ENCODE peak calls at places on chromosomes 16 and 17, in four cellular contexts. R is DND-41, E is foreskin fibroblast, Y is astrocyte of the cerebellum. S is an unnamed sample.

GRCh38 chr16:83554096-83554495 is 253.7 kb upstream of the HSBP1 start:
- DNase-seq in E (no peak), R (no peak), Y (no peak), S (no peak)

GRCh38 chr16:89744813-89745212 is 23.5 kb downstream of the ZNF276 start:
- DNase-seq in E (no peak), R (no peak), Y (no peak), S (no peak)

GRCh38 chr17:15469260-15469659 is 1.8 kb upstream of the CDRT4 start:
- DNase-seq in Y (peak; percentile 93), E (peak; percentile 41), R (no peak), S (no peak)

GRCh38 chr17:66171172-66171571 is 20.8 kb downstream of the CEP112 start:
- DNase-seq in Y (no peak), R (no peak), E (no peak), S (no peak)

GRCh38 chr16:9090101-9090959 is 1.1 kb upstream of the HAPSTR1 start:
- DNase-seq in E (peak; percentile 54), R (no peak), Y (no peak), S (peak; percentile 54)

GRCh38 chr17:79888811-79889634 is 49.8 kb upstream of the CBX4 start:
- DNase-seq in E (no peak), R (no peak), Y (no peak), S (no peak)

GRCh38 chr17:75731716-75732498 is 10.6 kb downstream of the ITGB4 start:
- DNase-seq in Y (no peak), R (no peak), E (no peak), S (no peak)

GRCh38 chr16:74437-75318 is 2.2 kb upstream of the RHBDF1 start:
- DNase-seq in E (peak; percentile 46), R (no peak), Y (no peak), S (no peak)

GRCh38 chr17:73478768-73479424 is 165.3 kb downstream of the SDK2 start:
- DNase-seq in R (no peak), Y (no peak), E (no peak), S (no peak)

GRCh38 chr17:77865109-77865611 is 93.3 kb upstream of the TNRC6C start:
- DNase-seq in Y (no peak), R (no peak), E (no peak), S (no peak)

GRCh38 chr17:47852113-47852949 is 1.4 kb upstream of the SP6 start:
- DNase-seq in E (peak; percentile 24), Y (no peak), R (no peak), S (no peak)

GRCh38 chr17:75326587-75326955 is 37.3 kb upstream of the SLC25A19 start:
- DNase-seq in R (no peak), Y (no peak), E (peak; percentile 28), S (no peak)

GRCh38 chr17:9824094-9824493 is 1.6 kb upstream of the GLP2R start:
- DNase-seq in R (no peak), E (no peak), Y (no peak), S (no peak)

GRCh38 chr17:27733771-27734170 is 66.6 kb downstream of the NOS2 start:
- DNase-seq in Y (no peak), E (no peak), R (no peak), S (no peak)

GRCh38 chr17:68565656-68566055 is 35.5 kb downstream of the FAM20A start:
- DNase-seq in Y (no peak), R (no peak), E (no peak), S (no peak)

GRCh38 chr16:85899444-85899843 is 482 bp downstream of the IRF8 start:
- DNase-seq in Y (no peak), E (no peak), R (no peak), S (no peak)
- H3K4me3 ChIP-seq in Y (peak overlapping the region; percentile 40), E (no peak overlapping the region), R (no peak overlapping the region), S (peak overlapping the region; percentile 70)

DNA sequence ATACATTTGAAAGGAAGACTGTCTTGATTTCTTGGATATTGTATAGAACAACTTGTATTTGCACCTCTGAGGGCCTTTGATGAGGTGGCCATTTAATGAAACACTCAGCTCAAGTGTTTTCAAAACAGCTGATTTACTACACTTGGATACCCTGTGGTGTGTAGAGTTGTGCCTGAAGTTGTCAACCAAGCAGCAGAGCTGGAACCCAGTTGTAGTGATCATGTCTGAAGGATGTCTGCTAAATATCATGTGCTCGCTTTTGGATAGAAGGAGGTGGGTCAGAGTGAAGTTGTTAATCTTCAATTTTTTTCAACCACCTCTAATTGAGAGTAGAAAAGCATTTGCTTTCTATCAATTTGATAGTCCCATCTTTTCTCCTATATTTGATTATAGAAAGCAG is 175.9 kb upstream of the TBX2 start:
- DNase-seq in Y (no peak), R (no peak), E (no peak), S (no peak)
- TF ChIP-seq CTCF in Y (no peak), R (no peak), E (no peak), S (no peak)

GRCh38 chr16:57797526-57798266 is 4.6 kb downstream of the KIFC3 start:
- DNase-seq in E (no peak), Y (no peak), R (no peak), S (no peak)
- H3K4me3 ChIP-seq in E (no peak overlapping the region), Y (peak overlapping the region; percentile 12), R (no peak overlapping the region), S (no peak overlapping the region)

DNA sequence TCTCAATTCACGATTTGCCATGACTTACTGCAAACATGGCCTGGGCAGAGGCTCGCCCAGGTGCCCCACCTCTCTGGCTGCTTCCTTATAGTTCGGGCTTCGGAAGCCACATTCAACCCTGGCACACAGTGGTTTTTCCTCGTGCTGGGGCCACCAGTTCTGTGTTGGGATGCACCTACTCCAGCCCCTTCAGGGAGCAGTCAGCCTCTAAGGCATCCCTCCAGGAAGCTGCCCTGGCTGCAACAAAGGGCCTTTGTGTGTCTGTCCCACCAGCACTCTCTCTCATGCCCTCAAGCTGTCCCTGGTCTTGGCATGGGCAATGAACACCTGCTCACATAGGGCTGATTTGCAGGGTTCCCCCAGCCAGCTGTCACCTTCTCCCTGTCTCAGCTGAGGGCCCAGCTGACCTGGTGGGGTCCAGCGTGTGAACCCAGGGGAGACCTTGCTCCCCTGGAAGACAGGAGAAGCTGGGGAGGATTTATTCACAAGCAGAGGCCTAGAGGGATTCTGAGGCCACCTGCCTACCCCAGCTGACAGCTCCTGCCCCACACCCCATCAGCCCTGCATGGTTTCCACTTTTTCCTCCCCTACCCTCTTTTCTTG is 804 bp upstream of the NOXO1 start:
- DNase-seq in R (no peak), E (no peak), Y (no peak), S (no peak)
- TF ChIP-seq CTCF in R (no peak), E (no peak), Y (no peak), S (no peak)

GRCh38 chr16:70749681-70750601 is 51.0 kb downstream of the VAC14 start:
- DNase-seq in Y (no peak), R (no peak), E (no peak), S (no peak)

GRCh38 chr16:70749006-70749678 is 51.8 kb downstream of the VAC14 start:
- DNase-seq in E (no peak), Y (no peak), R (no peak), S (no peak)

GRCh38 chr16:70746040-70746707 is 54.8 kb downstream of the VAC14 start:
- DNase-seq in E (peak; percentile 92), R (no peak), Y (no peak), S (no peak)

GRCh38 chr16:70746708-70747424 is 54.1 kb downstream of the VAC14 start:
- DNase-seq in R (peak; percentile 32), Y (peak; percentile 61), E (peak; percentile 94), S (peak; percentile 50)

GRCh38 chr16:70747703-70748631 is 53.0 kb downstream of the VAC14 start:
- DNase-seq in Y (no peak), E (peak; percentile 36), R (no peak), S (no peak)
- H3K4me3 ChIP-seq in Y (no peak overlapping the region), E (no peak overlapping the region), R (no peak overlapping the region), S (no peak overlapping the region)

S was measured in GM12865.